ENCODE peak calls at places on chromosomes 11 and 22, in ten cellular contexts. Z, H, Q, L, G, J, P, D, V and X are unnamed samples.

GRCh38 chr11:35168606-35169200 is 29.7 kb downstream of the CD44 start:
- DNase-seq in J (no peak), Q (no peak), D (no peak), Z (no peak), P (no peak), L (no peak), G (no peak), H (no peak), V (no peak), X (no peak)

GRCh38 chr11:102874842-102875241 is at the start of gene MMP12:
- DNase-seq in V (no peak), Q (no peak), G (no peak), D (no peak), H (no peak), P (no peak), L (no peak), Z (no peak), J (no peak), X (no peak)

GRCh38 chr11:131441398-131441797 is 71.0 kb downstream of the NTM start:
- DNase-seq in D (no peak), Z (no peak), L (no peak), H (no peak), P (no peak), G (no peak), J (no peak), Q (no peak), V (no peak), X (no peak)

GRCh38 chr11:67031791-67032561 is 9.0 kb downstream of the SYT12 start:
- DNase-seq in G (no peak), L (no peak), V (no peak), Q (no peak), D (no peak), J (no peak), H (no peak), P (no peak), Z (no peak), X (no peak)

GRCh38 chr11:61345170-61345610 is 12.2 kb downstream of the TKFC start:
- DNase-seq in V (no peak), J (no peak), D (no peak), Q (no peak), Z (no peak), H (no peak), L (no peak), P (no peak), G (no peak), X (no peak)

GRCh38 chr22:46303347-46303965 is 6.8 kb downstream of the GTSE1 start:
- DNase-seq in V (no peak), L (no peak), Q (no peak), Z (no peak), J (no peak), D (no peak), H (no peak), G (no peak), P (no peak), X (no peak)

GRCh38 chr11:130433357-130433756 is 4.9 kb upstream of the ADAMTS8 start:
- DNase-seq in Q (no peak), G (no peak), P (no peak), L (no peak), Z (no peak), H (no peak), V (no peak), J (no peak), D (no peak), X (no peak)

GRCh38 chr22:24758164-24758799 is 16.2 kb downstream of the PIWIL3 start:
- DNase-seq in L (peak), Q (peak), D (peak), G (peak), V (peak), P (peak), J (no peak), Z (peak), H (peak), X (peak)

GRCh38 chr11:130314749-130315285 is at the start of gene ZBTB44:
- DNase-seq in D (peak), Q (peak), L (peak), Z (peak), P (peak), G (peak), V (peak), H (peak), J (peak), X (peak)